ENCODE peak calls at places on chromosomes 16 and 17, in five cellular contexts. N is neural progenitor cell, O is body of pancreas, I is OCI-LY7, C is HFF-Myc. T is an unnamed sample.

GRCh38 chr17:15918661-15919259 is 26.2 kb upstream of the ADORA2B start:
- DNase-seq in N (no peak), O (peak), I (no peak), C (no peak), T (no peak)

GRCh38 chr17:39110435-39111136 is 40.9 kb downstream of the PLXDC1 start:
- DNase-seq in N (peak), O (peak), I (no peak), C (no peak), T (no peak)

GRCh38 chr17:49880291-49881053 is 32.6 kb upstream of the TAC4 start:
- DNase-seq in N (peak), O (peak), I (peak), C (no peak), T (no peak)

GRCh38 chr17:76497979-76498885 is 3.0 kb downstream of the RHBDF2 start:
- DNase-seq in N (peak), O (peak), I (no peak), C (peak), T (no peak)

GRCh38 chr17:6054372-6054771 is 15.8 kb upstream of the WSCD1 start:
- DNase-seq in N (no peak), O (no peak), I (no peak), C (no peak), T (no peak)

GRCh38 chr16:56848056-56848936 is 16.7 kb upstream of the SLC12A3 start:
- DNase-seq in N (no peak), O (no peak), I (no peak), C (peak), T (no peak)

GRCh38 chr16:52742052-52742451 is 195.1 kb upstream of the TOX3 start:
- DNase-seq in N (no peak), O (no peak), I (no peak), C (no peak), T (no peak)

GRCh38 chr17:75856062-75856681 is 1.0 kb upstream of the WBP2 start:
- DNase-seq in N (no peak), O (no peak), I (peak), C (no peak), T (no peak)

GRCh38 chr17:31608659-31609254 is 217.3 kb downstream of the RAB11FIP4 start:
- DNase-seq in N (no peak), O (no peak), I (no peak), C (no peak), T (no peak)

GRCh38 chr16:23071202-23072083 is 77.8 kb downstream of the USP31 start:
- DNase-seq in N (no peak), O (no peak), I (no peak), C (no peak), T (no peak)

GRCh38 chr16:30948087-30948955 is 547 bp upstream of the ORAI3 start:
- DNase-seq in N (peak), O (peak), I (no peak), C (peak), T (peak)

GRCh38 chr16:76081936-76082335 is 195.3 kb upstream of the CNTNAP4 start:
- DNase-seq in N (no peak), O (no peak), I (no peak), C (no peak), T (no peak)

GRCh38 chr16:17470002-17470870 is 524 bp downstream of the XYLT1 start:
- DNase-seq in N (peak), O (peak), I (peak), C (no peak), T (no peak)

GRCh38 chr16:57701759-57702371 is 7.3 kb downstream of the DRC7 start:
- DNase-seq in N (no peak), O (no peak), I (no peak), C (no peak), T (no peak)

GRCh38 chr17:11404431-11404830 is 163.4 kb downstream of the SHISA6 start:
- DNase-seq in N (no peak), O (no peak), I (no peak), C (no peak), T (no peak)

GRCh38 chr17:9937901-9938300 is 32.8 kb upstream of the RCVRN start:
- DNase-seq in N (no peak), O (no peak), I (no peak), C (no peak), T (no peak)

GRCh38 chr16:48003226-48003907 is 152.4 kb downstream of the ABCC12 start:
- DNase-seq in N (peak), O (no peak), I (no peak), C (no peak), T (peak)

GRCh38 chr16:29816694-29817441 is 916 bp downstream of the PAGR1 start:
- DNase-seq in N (peak), O (peak), I (peak), C (no peak), T (no peak)
- TF ChIP-seq CTCF in N (no peak), O (no peak), I (peak), C (no peak), T (peak)

DNA sequence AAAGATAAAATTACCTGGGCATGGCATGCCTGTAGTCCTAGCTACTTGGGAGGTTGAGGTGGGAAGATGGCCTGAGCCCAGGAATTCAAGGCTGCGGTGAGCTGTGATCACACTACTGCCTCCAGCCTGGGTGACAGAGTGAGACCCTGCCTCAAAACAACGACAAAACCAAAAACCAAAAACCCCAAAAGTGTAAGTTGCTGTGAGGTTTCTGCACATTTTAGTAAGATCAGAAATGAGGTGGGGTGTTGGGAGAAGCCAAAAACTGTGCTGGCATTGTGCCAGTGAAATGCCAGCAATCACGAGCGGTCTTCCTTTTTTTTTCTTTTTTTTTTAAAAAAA is 114.6 kb downstream of the PITPNC1 start:
- DNase-seq in N (no peak), O (peak), I (no peak), C (no peak), T (no peak)
- H3K4me3 ChIP-seq in N (no peak), O (no peak), I (no peak), C (no peak), T (no peak)

GRCh38 chr16:719815-720506 is 985 bp upstream of the ANTKMT start:
- DNase-seq in N (no peak), O (no peak), I (peak), C (no peak), T (no peak)
- TF ChIP-seq CTCF in N (peak), O (no peak), I (no peak), C (peak), T (peak)

DNA sequence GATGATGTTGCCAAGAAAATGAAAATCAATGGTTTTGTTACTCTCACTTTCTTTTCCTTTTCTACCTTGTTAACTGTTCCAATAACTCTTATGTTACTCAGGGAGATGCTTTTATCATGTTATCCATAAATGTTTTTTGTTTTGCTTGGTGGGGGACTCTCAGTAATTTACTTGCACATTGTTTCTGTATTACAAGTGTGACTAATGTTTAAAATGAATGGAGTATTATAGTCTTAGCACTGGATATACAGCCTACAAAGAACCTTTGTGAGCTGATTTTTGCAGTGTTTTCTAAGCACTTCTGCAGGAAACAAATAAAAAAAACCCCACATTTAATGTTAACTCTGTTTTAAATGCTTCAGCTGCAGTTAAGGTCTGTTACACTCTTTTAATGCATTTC is 12.1 kb downstream of the VMP1 start:
- DNase-seq in N (no peak), O (no peak), I (no peak), C (no peak), T (no peak)
- H3K4me3 ChIP-seq in N (no peak), O (no peak), I (no peak), C (no peak), T (no peak)

GRCh38 chr16:66719246-66719645 is 22.7 kb upstream of the CMTM4 start:
- DNase-seq in N (no peak), O (no peak), I (no peak), C (no peak), T (no peak)

GRCh38 chr16:66714062-66714461 is 17.5 kb upstream of the CMTM4 start:
- DNase-seq in N (no peak), O (no peak), I (no peak), C (no peak), T (no peak)

GRCh38 chr16:66714659-66715307 is 18.2 kb upstream of the CMTM4 start:
- DNase-seq in N (no peak), O (no peak), I (no peak), C (peak), T (no peak)

GRCh38 chr16:66717776-66718175 is 21.2 kb upstream of the CMTM4 start:
- DNase-seq in N (no peak), O (no peak), I (no peak), C (no peak), T (no peak)

GRCh38 chr16:66717112-66717675 is 20.7 kb upstream of the CMTM4 start:
- DNase-seq in N (peak), O (no peak), I (peak), C (peak), T (peak)
- TF ChIP-seq CTCF in N (peak), O (no peak), I (peak), C (peak), T (peak)

DNA sequence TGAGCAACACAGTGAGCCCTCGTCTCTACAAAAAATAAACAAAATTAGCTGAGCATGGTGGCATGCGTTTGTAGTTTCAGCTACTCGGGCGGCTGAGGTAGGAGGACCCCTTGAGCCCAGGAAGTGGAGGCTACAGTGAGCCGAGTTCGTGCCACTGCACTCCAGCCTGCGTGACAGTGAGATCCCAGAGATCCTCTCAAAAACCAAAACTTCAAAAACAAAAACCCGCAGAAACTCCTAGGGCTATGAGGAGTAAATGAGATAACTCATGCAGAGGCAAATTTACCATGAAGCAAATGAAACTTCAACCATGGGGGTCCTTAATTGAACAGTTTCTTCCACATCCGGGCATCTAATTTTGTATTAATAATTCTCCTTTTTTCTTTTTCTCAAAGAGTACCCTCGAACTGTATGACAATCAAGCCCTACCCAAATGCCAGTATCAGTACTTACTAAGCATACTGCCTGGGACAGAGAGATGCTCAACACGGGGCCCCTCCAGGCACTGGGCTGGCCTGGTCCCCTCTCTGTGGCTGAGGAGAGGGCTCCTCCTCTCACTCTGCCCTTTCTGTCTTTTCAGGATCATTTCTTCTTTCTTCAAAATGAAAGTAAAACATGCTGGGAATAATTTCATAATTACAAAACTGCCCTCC is 789 bp upstream of the PIPOX start:
- DNase-seq in N (no peak), O (no peak), I (no peak), C (no peak), T (no peak)
- H3K4me3 ChIP-seq in N (no peak), O (no peak), I (no peak), C (no peak), T (no peak)

GRCh38 chr16:88769617-88770458 is 15.2 kb downstream of the PIEZO1 start:
- DNase-seq in N (peak), O (peak), I (peak), C (no peak), T (no peak)
- TF ChIP-seq CTCF in N (no peak), O (no peak), I (no peak), C (no peak), T (no peak)

DNA sequence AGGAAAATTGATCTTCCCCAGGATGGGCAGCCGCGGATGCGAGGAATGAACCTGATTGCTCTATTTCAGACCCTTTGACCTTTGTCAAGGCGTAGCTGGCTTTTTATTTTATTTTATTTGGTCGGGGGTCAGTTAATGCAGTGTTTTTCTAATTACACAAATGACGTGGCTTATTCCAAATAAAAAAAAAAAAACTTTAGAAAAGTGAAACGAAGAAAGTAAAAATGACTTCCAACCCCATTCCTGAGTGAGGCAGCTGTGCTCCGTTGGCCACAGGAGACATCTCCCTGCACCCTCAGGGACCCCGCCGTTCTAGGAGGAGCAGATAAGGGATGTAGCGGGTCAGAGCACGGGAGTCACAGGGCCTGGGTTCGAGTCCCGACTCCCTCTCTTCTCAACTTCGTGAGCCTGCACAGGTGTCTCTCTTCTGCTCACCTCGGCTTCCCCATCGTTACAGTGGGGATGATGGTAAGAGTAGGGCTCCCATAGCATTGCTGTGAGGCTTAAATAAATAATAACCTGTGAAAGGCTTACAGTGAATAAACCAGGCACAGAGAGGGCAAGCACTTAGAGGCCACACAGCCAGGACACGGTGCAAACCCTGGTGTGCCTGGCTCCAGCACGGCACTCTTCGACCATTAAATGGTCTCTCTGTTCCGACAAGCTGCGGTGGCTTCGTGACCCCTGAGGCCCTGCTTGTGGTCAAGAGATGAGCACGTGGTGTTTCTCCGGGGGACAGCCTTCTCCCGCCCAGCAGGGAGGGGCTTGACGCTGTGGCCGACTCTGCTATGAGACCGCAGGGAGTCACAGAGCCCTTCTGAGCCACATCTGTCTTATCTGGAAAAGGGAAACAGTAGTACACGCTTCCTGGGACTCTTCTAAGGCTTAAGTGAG is 10.2 kb downstream of the FOXF1 start:
- DNase-seq in N (no peak), O (no peak), I (no peak), C (no peak), T (no peak)
- H3K4me3 ChIP-seq in N (no peak), O (no peak), I (no peak), C (no peak), T (peak)

GRCh38 chr16:81137754-81138153 is 41.6 kb upstream of the GCSH start:
- DNase-seq in N (no peak), O (no peak), I (no peak), C (no peak), T (no peak)

GRCh38 chr16:81140930-81141780 is 45.0 kb upstream of the GCSH start:
- DNase-seq in N (peak), O (no peak), I (peak), C (no peak), T (no peak)

GRCh38 chr16:81137012-81137335 is 40.8 kb upstream of the GCSH start:
- DNase-seq in N (peak), O (no peak), I (no peak), C (no peak), T (no peak)

DNA sequence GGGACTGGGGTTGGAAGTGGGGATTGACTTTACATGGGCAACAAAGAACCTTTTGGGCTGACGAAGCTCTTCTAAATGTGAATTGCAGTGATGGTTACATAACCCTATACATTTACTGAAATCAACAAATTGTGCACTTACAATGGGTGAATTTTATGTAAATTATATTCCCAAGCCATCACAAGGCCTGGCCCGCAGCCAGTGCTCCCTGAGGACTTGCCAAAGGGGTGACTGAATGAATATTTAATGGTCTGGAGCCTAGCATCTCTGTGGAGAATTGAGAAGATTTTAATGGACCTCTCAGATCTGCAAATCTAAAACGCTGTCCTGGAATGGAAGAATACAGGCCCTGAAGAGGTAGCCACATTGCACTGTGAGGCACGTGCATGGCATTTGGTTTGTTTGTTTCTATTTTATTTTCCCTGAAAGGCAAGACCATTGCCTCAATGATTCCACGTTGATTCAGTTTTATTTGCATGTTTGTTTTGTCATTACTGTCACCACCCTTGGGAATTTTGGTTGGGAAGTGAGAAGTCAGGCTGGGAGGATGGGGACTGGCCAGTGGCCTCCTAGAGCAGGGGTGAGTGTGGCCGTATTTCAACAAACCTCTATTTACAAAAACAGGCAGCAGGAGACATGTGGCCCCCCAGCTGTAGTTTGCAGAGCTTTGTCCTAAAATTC is 40.3 kb upstream of the GCSH start:
- DNase-seq in N (no peak), O (no peak), I (no peak), C (no peak), T (no peak)
- TF ChIP-seq CTCF in N (no peak), O (no peak), I (no peak), C (no peak), T (no peak)

T was measured in AG04449.